ENCODE peak calls at places on chromosomes 3 and 15, in five cellular contexts. W is Karpas-422, I is breast epithelium, D is suprapubic skin, M is cardiac muscle cell. L is an unnamed sample.

GRCh38 chr3:103511891-103512290 is 1077.1 kb downstream of the ZPLD1 start:
- DNase-seq in W (no peak), I (no peak), D (no peak), M (no peak), L (no peak)

GRCh38 chr3:43394071-43394501 is 107.7 kb downstream of the SNRK start:
- DNase-seq in W (no peak), I (no peak), D (no peak), M (peak; percentile 87), L (no peak)

GRCh38 chr15:69298354-69298696 is 387 bp upstream of the PAQR5 start:
- DNase-seq in W (no peak), I (no peak), D (no peak), M (no peak), L (no peak)

GRCh38 chr15:85094685-85095084 is 113.0 kb downstream of the PDE8A start:
- DNase-seq in W (no peak), I (no peak), D (no peak), M (peak; percentile 22), L (no peak)

GRCh38 chr15:85498471-85498870 is 118.1 kb downstream of the AKAP13 start:
- DNase-seq in W (no peak), I (no peak), D (no peak), M (no peak), L (no peak)

GRCh38 chr3:166420071-166420470 is 582.8 kb upstream of the BCHE start:
- DNase-seq in W (no peak), I (no peak), D (no peak), M (no peak), L (no peak)

GRCh38 chr15:80526556-80527340 is 122.6 kb downstream of the ARNT2 start:
- DNase-seq in W (no peak), I (no peak), D (no peak), M (peak; percentile 76), L (no peak)

GRCh38 chr3:12369029-12369428 is 80.2 kb downstream of the PPARG start:
- DNase-seq in W (no peak), I (no peak), D (no peak), M (no peak), L (no peak)

GRCh38 chr15:90414408-90415028 is 26.5 kb downstream of the IQGAP1 start:
- DNase-seq in W (no peak), I (no peak), D (no peak), M (peak; percentile 42), L (no peak)

GRCh38 chr15:79987569-79987955 is 16.6 kb upstream of the BCL2A1 start:
- DNase-seq in W (no peak), I (no peak), D (no peak), M (no peak), L (no peak)

GRCh38 chr15:80996247-80996646 is 4.5 kb upstream of the TLNRD1 start:
- DNase-seq in W (peak; percentile 69), I (no peak), D (no peak), M (peak; percentile 25), L (no peak)

GRCh38 chr3:97687734-97688133 is 76.8 kb upstream of the ARL6 start:
- DNase-seq in W (no peak), I (no peak), D (no peak), M (no peak), L (no peak)

GRCh38 chr3:41893977-41894376 is 67.9 kb downstream of the ULK4 start:
- DNase-seq in W (peak; percentile 76), I (no peak), D (no peak), M (peak; percentile 76), L (peak; percentile 40)

GRCh38 chr3:129002573-129003569 is 1.8 kb downstream of the EFCC1 start:
- DNase-seq in W (no peak), I (no peak), D (no peak), M (no peak), L (no peak)

GRCh38 chr15:68556139-68556990 is 22.4 kb upstream of the CORO2B start:
- DNase-seq in W (no peak), I (peak; percentile 15), D (peak; percentile 46), M (no peak), L (no peak)

GRCh38 chr15:60407406-60407805 is 9.6 kb upstream of the ANXA2 start:
- DNase-seq in W (no peak), I (no peak), D (no peak), M (peak; percentile 67), L (no peak)

GRCh38 chr3:16084887-16085286 is 89.6 kb upstream of the GALNT15 start:
- DNase-seq in W (no peak), I (no peak), D (no peak), M (peak; percentile 72), L (no peak)

GRCh38 chr3:98513136-98513535 is 9.6 kb downstream of the CLDND1 start:
- DNase-seq in W (no peak), I (no peak), D (no peak), M (peak; percentile 79), L (no peak)

GRCh38 chr3:120506828-120507774 is 56.3 kb upstream of the FSTL1 start:
- DNase-seq in W (peak; percentile 78), I (no peak), D (no peak), M (peak; percentile 70), L (peak; percentile 58)

GRCh38 chr3:23004971-23005370 is 198.2 kb upstream of the UBE2E2 start:
- DNase-seq in W (no peak), I (no peak), D (no peak), M (peak; percentile 76), L (no peak)

GRCh38 chr15:61314443-61314842 is 85.3 kb upstream of the RORA start:
- DNase-seq in W (no peak), I (no peak), D (no peak), M (no peak), L (no peak)

GRCh38 chr15:85562824-85563223 is 182.4 kb downstream of the AKAP13 start:
- DNase-seq in W (no peak), I (no peak), D (no peak), M (no peak), L (no peak)

GRCh38 chr3:52095990-52096775 is 39.8 kb upstream of the DUSP7 start:
- DNase-seq in W (no peak), I (no peak), D (no peak), M (no peak), L (no peak)

GRCh38 chr3:8488877-8489865 is 12.5 kb upstream of the LMCD1 start:
- DNase-seq in W (no peak), I (no peak), D (no peak), M (no peak), L (peak; percentile 47)

GRCh38 chr3:52109556-52110380 is 44.5 kb downstream of the POC1A start:
- DNase-seq in W (no peak), I (no peak), D (no peak), M (peak; percentile 77), L (no peak)

GRCh38 chr3:47016086-47016933 is 36.8 kb downstream of the NBEAL2 start:
- DNase-seq in W (no peak), I (no peak), D (no peak), M (no peak), L (no peak)
- H3K4me3 ChIP-seq in W (no peak overlapping the region), I (no peak overlapping the region), D (no peak overlapping the region), M (no peak overlapping the region), L (no peak overlapping the region)

GRCh38 chr3:111732248-111732879 is 126.7 kb upstream of the PHLDB2 start:
- DNase-seq in W (no peak), I (no peak), D (no peak), M (no peak), L (no peak)

GRCh38 chr3:111735271-111735758 is 123.8 kb upstream of the PHLDB2 start:
- DNase-seq in W (no peak), I (no peak), D (no peak), M (peak; percentile 86), L (peak; percentile 66)

GRCh38 chr3:111733154-111733553 is 125.9 kb upstream of the PHLDB2 start:
- DNase-seq in W (no peak), I (no peak), D (no peak), M (no peak), L (no peak)

GRCh38 chr3:111734652-111735051 is 124.4 kb upstream of the PHLDB2 start:
- DNase-seq in W (no peak), I (no peak), D (no peak), M (no peak), L (no peak)

GRCh38 chr3:111733856-111734255 is 125.2 kb upstream of the PHLDB2 start:
- DNase-seq in W (no peak), I (no peak), D (no peak), M (no peak), L (no peak)
- H3K4me1 ChIP-seq in W (peaks cover 90% of the 10 kb centered on the region), I (no peaks in the 10 kb centered on the region), D (peaks cover 21% of the 10 kb centered on the region), M (peaks cover 4% of the 10 kb centered on the region), L (peaks cover 25% of the 10 kb centered on the region)

DNA sequence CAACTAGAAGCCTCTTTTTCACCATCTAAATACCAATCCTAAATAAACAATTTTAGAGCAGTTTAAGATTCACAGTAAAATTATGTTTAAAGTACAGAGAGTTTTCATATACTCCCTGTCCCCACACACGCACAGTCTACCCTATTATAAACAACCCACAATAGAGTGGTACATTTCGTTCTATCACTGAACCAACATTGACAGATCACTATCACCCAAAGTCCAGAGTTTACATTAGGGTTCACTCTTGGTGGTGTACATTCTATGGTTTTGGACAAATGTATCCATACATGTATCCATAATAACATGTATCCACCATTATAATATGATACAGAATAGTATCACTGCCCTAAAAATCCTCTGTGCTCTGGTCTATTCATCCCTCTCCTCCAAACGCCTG is 89.0 kb downstream of the MLH1 start:
- DNase-seq in W (no peak), I (no peak), D (no peak), M (no peak), L (no peak)
- H3K36me3 ChIP-seq in W (peaks cover 6% of the 10 kb centered on the region), I (no peaks in the 10 kb centered on the region), D (peaks cover 49% of the 10 kb centered on the region), M (peaks cover 18% of the 10 kb centered on the region), L (no peaks in the 10 kb centered on the region)

GRCh38 chr3:13548696-13549512 is at the start of gene FBLN2:
- DNase-seq in W (no peak), I (no peak), D (no peak), M (peak; percentile 71), L (peak; percentile 30)
- H3K4me3 ChIP-seq in W (no peak within 1 kb of the TSS), I (peak within 1 kb of the TSS; percentile 54), D (peak within 1 kb of the TSS; percentile 63), M (peak within 1 kb of the TSS; percentile 33), L (peak within 1 kb of the TSS; percentile 11)

GRCh38 chr3:19954676-19955075 is 7.8 kb downstream of the RAB5A start:
- DNase-seq in W (no peak), I (no peak), D (no peak), M (no peak), L (no peak)
- H3K4me1 ChIP-seq in W (peaks cover 7% of the 10 kb centered on the region), I (peaks cover 2% of the 10 kb centered on the region), D (peaks cover 26% of the 10 kb centered on the region), M (no peaks in the 10 kb centered on the region), L (peaks cover 8% of the 10 kb centered on the region)

DNA sequence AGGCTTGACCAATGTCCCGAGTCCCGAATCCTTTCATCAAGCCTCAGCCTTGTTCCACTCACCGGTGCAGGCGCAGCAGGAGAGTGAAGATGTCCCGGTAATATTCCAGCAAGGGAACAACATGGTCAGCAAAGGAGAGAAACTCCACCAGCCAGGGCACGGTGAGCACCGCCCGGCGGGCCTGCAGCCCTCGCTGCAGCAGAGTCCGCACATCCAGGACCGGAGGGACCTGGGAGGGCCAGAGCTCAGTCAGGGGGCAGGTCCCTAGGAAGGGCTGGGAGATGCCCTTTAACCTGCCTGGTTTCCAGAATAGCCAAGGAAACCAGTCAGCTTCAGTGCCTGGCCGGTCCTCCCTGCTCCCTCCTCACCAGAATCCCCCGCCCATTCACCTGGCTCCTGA is 6.4 kb downstream of the CDAN1 start:
- DNase-seq in W (no peak), I (no peak), D (no peak), M (no peak), L (no peak)
- H3K36me3 ChIP-seq in W (peaks cover 25% of the 10 kb centered on the region), I (peaks cover 5% of the 10 kb centered on the region), D (peaks cover 94% of the 10 kb centered on the region), M (peaks cover 58% of the 10 kb centered on the region), L (peaks cover 90% of the 10 kb centered on the region)

DNA sequence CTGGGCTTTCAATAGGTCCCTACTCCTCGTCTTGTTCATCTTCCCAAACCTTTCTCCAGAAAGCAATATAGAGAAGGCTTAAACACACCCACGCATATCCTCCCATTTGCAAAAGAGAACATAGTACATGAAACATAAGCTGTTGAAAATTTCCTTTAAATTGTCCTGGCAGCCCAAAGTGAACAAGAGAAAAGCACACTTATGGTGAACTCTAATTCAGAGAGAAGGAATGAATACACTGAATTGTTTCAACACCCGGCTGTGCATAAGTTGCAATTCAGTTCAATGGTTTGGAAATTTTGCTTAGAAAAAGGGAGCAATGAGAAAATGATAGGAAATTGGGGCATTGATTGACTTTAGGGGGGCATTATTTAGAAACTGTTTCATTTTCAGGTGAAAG is 202.6 kb downstream of the TIGIT start:
- DNase-seq in W (no peak), I (no peak), D (no peak), M (peak; percentile 19), L (no peak)
- H3K4me3 ChIP-seq in W (no peak overlapping the region), I (no peak overlapping the region), D (no peak overlapping the region), M (no peak overlapping the region), L (no peak overlapping the region)